ENCODE peak calls at places on chromosomes 4 and X, in ten cellular contexts. U is right lobe of liver, I is body of pancreas, J is sigmoid colon, Q is Peyer's patch, V is adrenal gland, Z is thyroid gland, M is breast epithelium, D is tibial nerve, G is IMR-90. E is an unnamed sample.

GRCh38 chr4:1406416-1406945 is at the start of gene NKX1-1:
- DNase-seq in M (no peak), I (no peak), Q (no peak), Z (no peak), D (no peak), J (no peak), U (no peak), V (no peak), G (no peak), E (no peak)

GRCh38 chr4:21744046-21744445 is 204.5 kb downstream of the KCNIP4 start:
- DNase-seq in M (no peak), I (no peak), D (no peak), U (no peak), Z (no peak), Q (no peak), V (no peak), J (no peak), G (no peak), E (no peak)

GRCh38 chr4:173525118-173526033 is 4.7 kb downstream of the HAND2 start:
- DNase-seq in J (peak; percentile 80), M (no peak), U (no peak), V (no peak), Z (no peak), G (no peak), I (no peak), Q (no peak), D (no peak), E (no peak)

GRCh38 chr4:41092128-41092527 is 122.2 kb downstream of the APBB2 start:
- DNase-seq in Z (no peak), U (no peak), I (no peak), M (no peak), D (no peak), G (no peak), Q (no peak), V (no peak), J (no peak), E (no peak)

GRCh38 chr4:151744614-151745013 is 16.2 kb downstream of the GATB start:
- DNase-seq in U (no peak), Q (no peak), G (peak; percentile 97), J (no peak), V (no peak), D (no peak), I (no peak), Z (no peak), M (no peak), E (no peak)

GRCh38 chr4:73573794-73574528 is 46.3 kb downstream of the RASSF6 start:
- DNase-seq in G (peak; percentile 82), D (peak; percentile 15), V (peak; percentile 56), U (peak; percentile 63), Z (peak; percentile 77), M (peak; percentile 51), I (peak; percentile 86), J (peak; percentile 79), Q (peak; percentile 53), E (no peak)

GRCh38 chrX:118773782-118774181 is 46.4 kb downstream of the IL13RA1 start:
- DNase-seq in D (no peak), I (no peak), U (no peak), Z (no peak), J (no peak), G (no peak), M (no peak), V (no peak), Q (no peak), E (no peak)

GRCh38 chr4:136713140-136713539 is 819.2 kb downstream of the PCDH18 start:
- DNase-seq in J (no peak), V (no peak), Q (no peak), D (no peak), M (no peak), Z (no peak), I (no peak), U (no peak), G (peak; percentile 66), E (no peak)

GRCh38 chr4:127211377-127212268 is 421.1 kb upstream of the INTU start:
- DNase-seq in V (no peak), J (no peak), Q (no peak), M (no peak), G (no peak), D (no peak), Z (no peak), I (no peak), U (no peak), E (no peak)

DNA sequence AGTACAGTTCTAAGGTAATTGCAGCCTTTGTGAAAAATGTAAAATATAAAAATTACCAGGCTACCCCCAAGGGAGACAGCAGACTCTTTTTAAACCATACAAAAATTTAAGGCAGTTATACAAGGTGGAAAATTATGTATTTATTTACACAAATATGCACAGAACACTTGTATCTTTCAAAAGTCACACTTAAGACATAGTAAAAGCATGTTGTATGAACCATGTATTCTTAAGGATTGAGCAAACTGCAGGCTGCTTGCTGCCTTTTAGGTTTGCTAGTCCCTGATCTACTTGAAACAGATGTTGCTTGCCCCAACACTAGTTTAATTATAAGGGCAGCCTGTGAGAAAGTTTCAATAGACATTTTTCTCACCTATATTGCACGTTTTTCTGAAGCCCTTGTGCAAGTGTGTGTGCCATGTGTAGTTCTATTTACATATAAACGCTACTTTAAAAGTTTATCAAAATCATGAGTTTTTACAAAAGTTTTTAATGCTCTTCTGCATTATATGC is 72.8 kb downstream of the PRSS12 start:
- DNase-seq in M (no peak), Q (no peak), D (no peak), G (no peak), Z (no peak), V (no peak), J (no peak), U (no peak), I (no peak), E (no peak)
- TF ChIP-seq POLR2A in M (no peak), Q (no peak), D (no peak), G (no peak), Z (no peak), V (no peak), J (no peak), U (no peak), I (no peak), E (no peak)

GRCh38 chrX:102723456-102723855 is 2.9 kb downstream of the GPRASP3 start:
- DNase-seq in U (no peak), D (no peak), I (no peak), Z (no peak), G (no peak), J (no peak), M (no peak), Q (no peak), V (no peak), E (no peak)
- H3K27ac ChIP-seq in U (no peak overlapping the region), D (no peak overlapping the region), I (no peak overlapping the region), Z (no peak overlapping the region), G (no peak overlapping the region), J (no peak overlapping the region), M (no peak overlapping the region), Q (no peak overlapping the region), V (no peak overlapping the region), E (no peak overlapping the region)

GRCh38 chr4:124711469-124712416 is 789 bp downstream of the ANKRD50 start:
- DNase-seq in U (peak; percentile 66), M (peak; percentile 61), J (peak; percentile 73), V (peak; percentile 60), I (peak; percentile 44), Q (peak; percentile 81), Z (peak; percentile 54), G (peak; percentile 79), D (peak; percentile 14), E (peak; percentile 23)
- TF ChIP-seq POLR2A in U (peak; percentile 21), M (no peak), J (no peak), V (no peak), I (peak; percentile 39), Q (no peak), Z (no peak), G (peak; percentile 39), D (no peak), E (no peak)

DNA sequence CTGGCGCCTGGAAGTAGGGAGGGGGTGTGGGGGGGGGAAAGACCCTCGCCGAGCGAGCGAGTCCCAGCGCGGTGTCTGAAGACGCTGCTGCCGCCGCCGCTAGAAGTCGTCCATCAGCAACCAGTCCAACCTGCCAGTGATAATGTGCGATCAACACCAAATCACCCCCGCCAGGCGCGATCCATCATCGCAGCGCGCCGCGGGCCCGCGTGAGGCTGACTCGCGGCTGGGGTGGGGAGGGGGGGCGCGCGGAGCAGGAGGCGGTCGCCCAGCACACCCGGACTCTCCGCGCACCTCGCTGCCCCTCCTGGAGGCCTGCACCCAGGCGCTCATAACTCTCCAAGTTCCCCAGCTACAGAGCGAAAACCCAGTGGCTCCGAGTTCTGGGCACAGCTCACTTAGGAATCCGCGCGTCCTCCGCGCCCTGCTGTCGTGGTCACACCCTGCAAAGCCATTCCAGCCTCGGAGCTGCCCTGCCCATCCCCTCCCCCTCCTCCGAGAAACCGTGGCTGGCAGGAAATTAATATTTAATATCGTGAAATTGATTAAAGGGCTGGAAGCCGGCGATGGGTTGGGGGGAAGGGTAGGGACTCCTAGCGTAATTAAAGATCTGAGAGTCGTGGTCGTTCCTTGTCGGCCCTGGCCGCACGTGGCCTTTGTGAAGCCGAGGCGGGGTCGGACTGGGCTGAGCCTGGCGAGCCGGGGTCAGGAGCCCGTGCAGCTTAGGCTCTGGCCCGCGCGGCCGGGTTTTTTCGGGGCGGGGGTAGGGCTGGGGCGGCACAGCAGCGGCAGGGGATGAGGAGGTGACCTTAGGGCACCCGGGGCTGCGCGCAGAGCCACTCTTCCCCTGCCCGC is 58.1 kb upstream of the BCOR start:
- DNase-seq in M (no peak), G (no peak), D (no peak), U (no peak), V (no peak), I (no peak), Q (no peak), J (no peak), Z (no peak), E (no peak)
- H3K27ac ChIP-seq in M (peak overlapping the region; percentile 67), G (no peak overlapping the region), D (no peak overlapping the region), U (peak overlapping the region; percentile 57), V (peak overlapping the region; percentile 92), I (no peak overlapping the region), Q (peak overlapping the region; percentile 45), J (peak overlapping the region; percentile 76), Z (peak overlapping the region; percentile 57), E (peak overlapping the region; percentile 86)

GRCh38 chrX:37685452-37686347 is at the start of gene XK:
- DNase-seq in U (peak; percentile 58), J (peak; percentile 76), G (no peak), D (no peak), Z (peak; percentile 54), V (peak; percentile 60), Q (peak; percentile 78), M (peak; percentile 52), I (peak; percentile 65), E (peak; percentile 54)
- TF ChIP-seq POLR2A in U (no peak), J (no peak), G (no peak), D (no peak), Z (no peak), V (peak; percentile 44), Q (peak; percentile 51), M (no peak), I (peak; percentile 77), E (peak; percentile 59)

GRCh38 chr4:56742080-56742871 is 61.2 kb upstream of the HOPX start:
- DNase-seq in I (no peak), M (no peak), D (no peak), V (no peak), J (no peak), U (no peak), Q (no peak), G (peak; percentile 19), Z (no peak), E (no peak)
- H3K27ac ChIP-seq in I (no peak overlapping the region), M (no peak overlapping the region), D (no peak overlapping the region), V (no peak overlapping the region), J (no peak overlapping the region), U (no peak overlapping the region), Q (peak overlapping the region; percentile 81), G (no peak overlapping the region), Z (no peak overlapping the region), E (no peak overlapping the region)